ENCODE peak calls at places on chromosome 1, in six cellular contexts. Q is stimulated activated CD4-positive, alpha-beta T cell treated with anti-CD3 and anti-CD28 coated beads, Interleukin-4, amount 100 ng/mL, for 1 hour; F is H54; N is GM13977; T is tibial artery; P is EH. G is an unnamed sample.

GRCh38 chr1:100130552-100131077 is 2.1 kb downstream of the SASS6 start:
- DNase-seq in F (no peak), P (peak), Q (no peak), T (no peak), N (no peak), G (no peak)

GRCh38 chr1:93021539-93022134 is 57.4 kb upstream of the MTF2 start:
- DNase-seq in T (no peak), F (no peak), N (peak), P (peak), Q (no peak), G (peak)

GRCh38 chr1:19824541-19824940 is 9.5 kb upstream of the RNF186 start:
- DNase-seq in T (no peak), P (no peak), F (peak), N (no peak), Q (no peak), G (no peak)

GRCh38 chr1:153803479-153804056 is 28.4 kb downstream of the SLC27A3 start:
- DNase-seq in T (peak), P (no peak), N (no peak), Q (no peak), F (no peak), G (no peak)

GRCh38 chr1:63327417-63328139 is 5.2 kb downstream of the FOXD3 start:
- DNase-seq in T (no peak), P (peak), F (peak), Q (no peak), N (peak), G (no peak)

GRCh38 chr1:31703431-31704260 is at the start of gene COL16A1:
- DNase-seq in F (no peak), N (no peak), Q (no peak), P (peak), T (peak), G (no peak)

GRCh38 chr1:113677250-113678158 is 81.8 kb downstream of the PHTF1 start:
- DNase-seq in Q (no peak), F (no peak), P (peak), N (peak), T (no peak), G (no peak)

GRCh38 chr1:33710989-33711388 is 152.9 kb upstream of the HMGB4 start:
- DNase-seq in Q (no peak), T (no peak), N (no peak), F (no peak), P (peak), G (no peak)

GRCh38 chr1:37476087-37476452 is 1.7 kb downstream of the ZC3H12A start:
- DNase-seq in T (no peak), Q (no peak), P (no peak), F (no peak), N (no peak), G (no peak)

GRCh38 chr1:99851850-99852454 is 1.8 kb downstream of the AGL start:
- DNase-seq in Q (no peak), N (no peak), T (no peak), P (no peak), F (no peak), G (no peak)

GRCh38 chr1:103576065-103576464 is 4.7 kb downstream of the AMY2B start:
- DNase-seq in Q (no peak), N (no peak), T (no peak), P (no peak), F (no peak), G (no peak)

G was measured in GM06990.